ENCODE peak calls at places on chromosomes 13 and 19, in seven cellular contexts. M, F, A, P, B, G and S are unnamed samples.

GRCh38 chr13:49097374-49097773 is 121.7 kb downstream of the FNDC3A start:
- DNase-seq in B (peak), F (peak), A (no peak), M (no peak), G (peak), P (peak), S (no peak)

GRCh38 chr13:51614350-51614786 is 30.1 kb downstream of the WDFY2 start:
- DNase-seq in A (no peak), F (peak), G (no peak), B (no peak), P (no peak), M (peak), S (no peak)

GRCh38 chr13:40375522-40376171 is 290.8 kb downstream of the FOXO1 start:
- DNase-seq in M (no peak), G (no peak), F (no peak), P (no peak), B (peak), A (no peak), S (no peak)

GRCh38 chr13:98976941-98977340 is 923 bp downstream of the DOCK9 start:
- DNase-seq in A (no peak), M (no peak), B (peak), F (no peak), P (peak), G (peak), S (no peak)

GRCh38 chr13:92941167-92941566 is 285.4 kb upstream of the GPC6 start:
- DNase-seq in G (no peak), B (peak), A (no peak), F (no peak), M (no peak), P (no peak), S (no peak)

GRCh38 chr19:16061943-16062342 is 14.4 kb upstream of the TPM4 start:
- DNase-seq in B (no peak), M (no peak), F (no peak), A (no peak), P (no peak), G (no peak), S (no peak)

GRCh38 chr19:10852098-10852800 is 4.0 kb downstream of the C19orf38 start:
- DNase-seq in F (peak), B (peak), G (peak), P (peak), A (no peak), M (no peak), S (no peak)

GRCh38 chr13:111462944-111463343 is 142.5 kb downstream of the TEX29 start:
- DNase-seq in M (no peak), G (no peak), P (no peak), B (no peak), F (no peak), A (no peak), S (no peak)

GRCh38 chr13:49341941-49342340 is 94.2 kb downstream of the CDADC1 start:
- DNase-seq in G (no peak), B (no peak), M (no peak), P (no peak), F (no peak), A (no peak), S (no peak)

DNA sequence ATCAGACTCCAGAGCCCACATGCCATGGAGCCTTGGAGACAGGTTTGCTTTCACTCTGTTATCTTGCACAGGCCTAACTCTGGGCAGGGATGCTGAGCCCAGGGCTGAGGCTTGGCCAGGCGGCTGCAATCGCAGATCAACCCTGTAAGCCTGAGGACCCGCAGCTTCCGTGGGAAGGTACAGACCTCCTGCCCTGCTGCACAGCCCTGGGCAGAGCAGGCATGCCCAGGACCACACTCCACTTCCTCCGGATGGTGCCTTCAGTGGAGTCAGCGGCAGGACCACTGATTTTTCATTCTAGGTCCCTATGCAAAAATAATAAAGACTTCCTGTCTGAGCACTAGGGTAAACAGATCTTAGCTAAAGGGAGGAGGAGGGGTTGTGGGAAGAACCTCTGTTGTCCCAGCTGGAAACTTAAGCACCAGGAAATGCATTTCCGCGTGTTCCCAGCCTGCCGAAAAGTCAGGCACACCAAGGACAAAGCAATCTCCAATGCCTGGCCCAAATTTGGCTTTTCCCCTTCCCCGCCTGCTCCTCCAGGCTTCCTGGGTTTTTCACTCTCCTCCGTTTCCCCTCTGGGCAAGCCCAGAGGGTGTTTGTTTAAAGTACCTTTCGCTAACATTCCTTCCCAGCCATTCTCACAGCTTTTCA is 87.3 kb downstream of the KCTD15 start:
- DNase-seq in P (no peak), M (no peak), F (no peak), G (peak), A (peak), B (no peak), S (no peak)
- H3K4me3 ChIP-seq in P (no peak), M (no peak), F (no peak), G (no peak), A (no peak), B (no peak), S (no peak)

DNA sequence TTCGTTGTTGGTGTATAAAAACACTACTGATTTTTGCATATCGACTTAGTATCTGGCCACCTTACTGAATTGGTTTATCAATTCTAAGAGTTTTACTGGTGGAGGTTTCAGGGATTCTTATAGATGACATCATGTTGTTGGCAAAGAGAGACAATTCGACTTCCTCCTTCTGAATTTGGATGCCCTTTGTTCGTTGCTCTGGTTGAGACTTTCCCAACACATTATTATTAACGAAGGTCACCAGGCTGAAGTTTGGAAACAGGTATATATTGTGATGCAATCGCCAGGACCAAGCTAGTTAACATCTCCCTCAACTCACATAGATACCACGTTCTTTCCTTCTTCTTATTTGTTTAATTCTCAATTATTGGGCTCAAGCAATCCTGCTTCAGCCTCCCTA is 2.1 kb upstream of the ZSCAN5B start:
- DNase-seq in B (no peak), M (no peak), G (no peak), A (no peak), P (no peak), F (no peak), S (no peak)
- H3K4me3 ChIP-seq in B (no peak), M (no peak), G (no peak), A (no peak), P (no peak), F (no peak), S (no peak)

GRCh38 chr19:7830823-7831222 is 805 bp downstream of the EVI5L start:
- DNase-seq in A (no peak), P (no peak), G (no peak), F (no peak), B (no peak), M (no peak), S (no peak)
- H3K4me3 ChIP-seq in A (no peak), P (peak), G (peak), F (peak), B (peak), M (peak), S (peak)

GRCh38 chr19:46821512-46822359 is 28.9 kb downstream of the AP2S1 start:
- DNase-seq in G (no peak), A (no peak), P (no peak), M (peak), B (no peak), F (no peak), S (peak)
- H3K4me3 ChIP-seq in G (no peak), A (no peak), P (no peak), M (no peak), B (no peak), F (no peak), S (no peak)

GRCh38 chr19:18013210-18013609 is 5.2 kb downstream of the ARRDC2 start:
- DNase-seq in M (no peak), G (no peak), P (no peak), A (no peak), F (no peak), B (no peak), S (no peak)
- H3K4me3 ChIP-seq in M (no peak), G (no peak), P (no peak), A (no peak), F (no peak), B (no peak), S (no peak)

DNA sequence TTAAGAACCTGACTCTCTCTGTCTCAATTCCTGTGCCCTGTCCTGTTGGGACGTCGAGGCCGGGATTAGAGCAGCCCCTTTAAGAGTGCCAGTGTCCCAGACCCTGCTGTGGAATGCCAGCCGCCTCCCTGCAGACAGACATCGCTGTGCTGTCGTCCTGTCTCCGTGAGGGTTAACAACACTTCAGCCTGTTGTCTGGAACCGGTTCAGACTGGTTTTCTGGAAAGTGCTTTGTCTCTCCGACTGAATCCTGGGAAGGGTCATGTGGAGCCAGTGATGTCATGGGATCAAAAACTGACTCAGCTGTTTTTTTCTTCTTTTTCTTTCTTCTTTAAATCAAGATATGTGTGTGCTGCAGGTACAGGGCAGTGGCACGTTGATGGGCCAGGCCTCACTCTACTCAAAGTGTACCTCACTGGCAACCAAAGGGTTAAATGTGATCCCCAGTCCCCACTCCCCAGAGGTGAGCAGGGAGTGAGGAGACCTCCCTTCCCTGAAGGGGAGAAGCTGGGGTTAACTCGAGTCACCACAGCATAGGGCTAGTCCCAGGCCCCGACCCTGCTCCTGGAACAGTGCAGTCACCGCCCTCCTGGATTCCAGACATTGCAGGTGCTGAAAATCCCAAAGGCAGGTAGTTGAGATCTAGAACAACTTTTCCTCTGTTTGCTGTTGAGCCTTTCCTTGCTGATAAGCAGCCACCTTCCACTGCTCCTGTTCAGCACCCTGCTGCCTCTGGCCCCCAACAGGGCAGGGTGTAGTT is 50.8 kb downstream of the TSSK6 start:
- DNase-seq in A (peak), F (peak), P (peak), B (peak), M (no peak), G (peak), S (no peak)
- H3K4me3 ChIP-seq in A (no peak), F (no peak), P (no peak), B (no peak), M (no peak), G (no peak), S (no peak)

GRCh38 chr19:30692517-30692870 is 320.3 kb downstream of the ZNF536 start:
- DNase-seq in G (no peak), P (no peak), A (no peak), M (no peak), F (no peak), B (no peak), S (no peak)
- H3K4me3 ChIP-seq in G (no peak), P (no peak), A (no peak), M (no peak), F (no peak), B (peak), S (no peak)

GRCh38 chr19:3671680-3672574 is 28.3 kb downstream of the PIP5K1C start:
- DNase-seq in A (no peak), G (peak), M (no peak), P (peak), B (peak), F (peak), S (no peak)
- H3K4me3 ChIP-seq in A (no peak), G (no peak), M (no peak), P (no peak), B (no peak), F (no peak), S (no peak)

GRCh38 chr13:96993660-96994029 is 631 bp downstream of the OXGR1 start:
- DNase-seq in M (no peak), P (no peak), F (no peak), B (no peak), G (no peak), A (no peak), S (no peak)

GRCh38 chr13:96994849-96995243 is 570 bp upstream of the OXGR1 start:
- DNase-seq in A (no peak), G (no peak), M (no peak), B (no peak), F (no peak), P (no peak), S (no peak)

GRCh38 chr13:96996097-96996496 is 1.8 kb upstream of the OXGR1 start:
- DNase-seq in G (no peak), M (no peak), P (no peak), F (no peak), B (no peak), A (no peak), S (peak)

GRCh38 chr13:96992633-96993032 is 1.6 kb downstream of the OXGR1 start:
- DNase-seq in P (no peak), M (no peak), A (no peak), F (no peak), B (no peak), G (no peak), S (no peak)

DNA sequence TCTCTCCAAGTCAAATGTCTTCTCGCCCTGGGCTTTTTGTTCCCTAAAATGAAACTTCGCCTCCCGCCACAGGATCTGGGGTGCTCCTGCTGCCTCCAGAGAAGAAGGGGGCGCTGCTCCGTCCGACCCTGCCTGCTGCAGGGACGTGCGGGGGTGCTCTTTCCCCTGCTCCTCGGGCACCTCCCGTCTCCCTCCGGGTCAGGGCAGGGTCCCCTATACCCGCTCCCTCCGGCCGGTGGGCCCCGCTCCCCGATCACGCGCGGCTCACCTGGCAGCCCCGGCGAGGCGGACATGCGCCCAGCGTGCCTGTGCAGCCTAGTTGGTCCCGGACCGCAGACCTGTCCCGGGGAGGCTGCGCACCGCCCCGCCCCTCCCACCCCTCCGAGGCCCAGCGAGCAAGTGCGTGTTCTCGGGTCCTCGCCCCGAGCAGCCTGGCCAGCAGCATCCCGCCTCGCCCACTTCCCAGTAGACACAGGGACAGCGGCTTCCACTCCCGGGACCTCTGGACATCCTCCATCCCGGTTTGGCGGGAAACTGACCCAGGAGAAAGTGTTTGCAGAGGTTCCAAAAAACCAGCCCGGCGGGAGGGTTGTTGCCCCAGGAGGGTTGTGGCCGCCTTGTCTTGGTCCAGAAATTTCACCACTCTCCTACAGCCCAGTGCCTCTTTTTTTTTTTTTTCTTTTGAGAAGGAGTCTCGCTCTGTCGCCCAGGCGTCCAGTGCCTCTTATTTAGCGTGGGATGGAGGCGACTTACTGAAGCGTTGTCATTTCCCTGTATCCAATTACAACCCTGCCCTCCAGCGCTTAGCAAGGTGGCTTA is at the start of gene OXGR1:
- DNase-seq in A (no peak), F (no peak), B (no peak), M (no peak), G (no peak), P (no peak), S (no peak)
- H3K4me3 ChIP-seq in A (peak), F (peak), B (peak), M (no peak), G (peak), P (peak), S (no peak)